ENCODE peak calls at places on chromosomes 13 and 19, in ten cellular contexts. N is CD4-positive, alpha-beta T cell; Z is activated naive CD4-positive, alpha-beta T cell treated with anti-CD3 and anti-CD28 coated beads, Interleukin-2, amount 50 U/mL, for 72 hours; T is A673; G is NCI-H1105; D is ovary; L is mucosa of gallbladder; R is cardiac muscle cell; I is endothelial cell; A is GM04504. H is an unnamed sample.

GRCh38 chr19:6750062-6750461 is 10.6 kb downstream of the TRIP10 start:
- DNase-seq in A (no peak), T (no peak), N (no peak), R (no peak), Z (no peak), D (no peak), L (no peak), I (no peak), G (no peak), H (no peak)

GRCh38 chr19:15701757-15702589 is 25.9 kb upstream of the OR10H2 start:
- DNase-seq in T (no peak), G (no peak), I (no peak), A (no peak), D (no peak), R (no peak), L (peak), N (no peak), Z (no peak), H (no peak)

GRCh38 chr19:40223135-40223822 is 3.2 kb downstream of the CCNP start:
- DNase-seq in I (no peak), L (peak), N (peak), R (no peak), T (no peak), Z (no peak), G (no peak), A (no peak), D (no peak), H (no peak)

GRCh38 chr13:21219044-21219381 is 42.6 kb downstream of the MRPL57 start:
- DNase-seq in G (no peak), N (no peak), T (no peak), R (no peak), I (no peak), D (no peak), Z (no peak), A (no peak), L (no peak), H (no peak)

GRCh38 chr13:106432636-106433035 is 102.8 kb downstream of the EFNB2 start:
- DNase-seq in Z (no peak), A (no peak), R (no peak), L (no peak), T (no peak), I (no peak), G (no peak), N (no peak), D (no peak), H (no peak)

GRCh38 chr13:74206061-74206561 is 71.9 kb upstream of the KLF12 start:
- DNase-seq in G (no peak), T (peak), R (no peak), N (no peak), I (no peak), L (no peak), A (peak), D (no peak), Z (no peak), H (peak)

GRCh38 chr13:105785436-105785835 is 750.0 kb downstream of the EFNB2 start:
- DNase-seq in T (no peak), I (no peak), Z (no peak), G (no peak), D (no peak), L (no peak), N (no peak), A (no peak), R (no peak), H (no peak)

GRCh38 chr13:99626461-99627082 is 125.3 kb downstream of the TM9SF2 start:
- DNase-seq in T (peak), N (no peak), Z (no peak), I (no peak), R (no peak), L (no peak), D (no peak), G (no peak), A (peak), H (no peak)

GRCh38 chr19:14473915-14474578 is 1.1 kb downstream of the PTGER1 start:
- DNase-seq in Z (no peak), L (peak), R (no peak), N (no peak), G (no peak), D (no peak), A (no peak), I (no peak), T (no peak), H (no peak)

GRCh38 chr19:2631213-2631821 is 71.2 kb downstream of the GNG7 start:
- DNase-seq in R (no peak), D (no peak), N (no peak), T (peak), L (no peak), I (no peak), G (no peak), Z (no peak), A (no peak), H (no peak)

GRCh38 chr13:48727252-48728011 is 73.7 kb downstream of the CYSLTR2 start:
- DNase-seq in T (peak), G (no peak), R (no peak), D (no peak), A (no peak), Z (no peak), L (no peak), I (no peak), N (no peak), H (peak)

GRCh38 chr13:53758946-53759345 is 730.3 kb downstream of the OLFM4 start:
- DNase-seq in L (no peak), T (peak), D (no peak), I (no peak), Z (no peak), G (no peak), R (no peak), A (no peak), N (no peak), H (no peak)

GRCh38 chr19:19067276-19068072 is 3.7 kb downstream of the SLC25A42 start:
- DNase-seq in R (no peak), T (peak), G (no peak), N (no peak), D (no peak), Z (no peak), A (no peak), L (no peak), I (no peak), H (no peak)

GRCh38 chr19:48745208-48745995 is 1.3 kb downstream of the IZUMO1 start:
- DNase-seq in A (no peak), R (peak), Z (no peak), T (peak), L (peak), I (peak), D (no peak), G (no peak), N (peak), H (peak)

GRCh38 chr19:47284324-47284899 is 9.7 kb downstream of the INAFM1 start:
- DNase-seq in D (no peak), I (peak), T (peak), Z (no peak), A (no peak), R (peak), L (peak), G (peak), N (no peak), H (peak)

GRCh38 chr13:76023644-76024043 is 387.5 kb downstream of the LMO7 start:
- DNase-seq in Z (no peak), D (no peak), N (no peak), I (no peak), R (no peak), A (no peak), G (no peak), L (no peak), T (no peak), H (no peak)

GRCh38 chr19:29811125-29812079 is at the start of gene CCNE1:
- DNase-seq in T (peak), R (peak), D (peak), N (peak), L (peak), G (peak), Z (peak), A (peak), I (peak), H (peak)

GRCh38 chr19:37790244-37790925 is 11.0 kb upstream of the ZNF573 start:
- DNase-seq in D (no peak), R (no peak), G (no peak), I (no peak), L (no peak), T (no peak), A (no peak), Z (no peak), N (no peak), H (no peak)

GRCh38 chr13:50208826-50209335 is 193.6 kb downstream of the KCNRG start:
- DNase-seq in I (peak), D (no peak), A (peak), G (no peak), Z (no peak), T (peak), N (no peak), R (peak), L (peak), H (peak)

GRCh38 chr19:33622809-33623511 is 1.2 kb downstream of the CHST8 start:
- DNase-seq in T (no peak), D (no peak), N (no peak), L (no peak), I (peak), A (no peak), Z (peak), G (peak), R (peak), H (no peak)

GRCh38 chr13:28161370-28161769 is 23.0 kb downstream of the PAN3 start:
- DNase-seq in R (peak), N (no peak), I (no peak), Z (no peak), T (peak), A (no peak), D (no peak), L (no peak), G (no peak), H (peak)

GRCh38 chr13:112465251-112466131 is 89.3 kb downstream of the SPACA7 start:
- DNase-seq in I (no peak), A (no peak), N (no peak), D (no peak), R (no peak), T (no peak), L (no peak), Z (peak), G (no peak), H (no peak)

GRCh38 chr19:47280183-47280797 is 5.6 kb downstream of the INAFM1 start:
- DNase-seq in D (no peak), R (no peak), N (peak), L (peak), A (no peak), I (peak), T (peak), Z (no peak), G (no peak), H (no peak)

GRCh38 chr19:51467864-51468544 is 9.8 kb upstream of the SIGLEC8 start:
- DNase-seq in G (no peak), I (no peak), L (no peak), N (no peak), D (no peak), A (no peak), T (no peak), Z (no peak), R (no peak), H (no peak)

GRCh38 chr19:3500429-3501101 is at the start of gene DOHH:
- DNase-seq in D (peak), G (peak), Z (peak), I (peak), T (peak), R (peak), L (peak), N (peak), A (peak), H (peak)

GRCh38 chr19:11141937-11142527 is 13.6 kb downstream of the SPC24 start:
- DNase-seq in R (no peak), T (no peak), I (no peak), L (no peak), Z (no peak), N (no peak), D (peak), G (no peak), A (no peak), H (no peak)

GRCh38 chr19:14022469-14022868 is 5.5 kb upstream of the RLN3 start:
- DNase-seq in G (no peak), N (no peak), A (no peak), R (no peak), D (no peak), T (no peak), L (no peak), I (no peak), Z (no peak), H (no peak)

GRCh38 chr13:52345048-52345447 is 60.9 kb downstream of the THSD1 start:
- DNase-seq in G (no peak), A (no peak), I (no peak), N (no peak), T (no peak), R (no peak), Z (no peak), D (no peak), L (no peak), H (no peak)

GRCh38 chr13:20161275-20161950 is 561 bp upstream of the GJA3 start:
- DNase-seq in Z (no peak), G (no peak), I (no peak), A (no peak), L (no peak), D (no peak), R (peak), N (peak), T (peak), H (peak)

GRCh38 chr19:12641456-12641855 is 25.1 kb downstream of the MAN2B1 start:
- DNase-seq in R (no peak), A (no peak), D (no peak), T (no peak), I (no peak), G (no peak), N (no peak), L (no peak), Z (no peak), H (no peak)